ENCODE peak calls at places on chromosomes 16 and 17, in four cellular contexts. H is tibial artery; K is fibroblast of lung; E is CD4-positive, alpha-beta T cell. L is an unnamed sample.

GRCh38 chr17:42288078-42288984 is at the start of gene STAT5A:
- DNase-seq in K (peak), E (peak), H (peak), L (peak)

GRCh38 chr17:28330671-28331070 is 4.6 kb downstream of the IFT20 start:
- DNase-seq in H (no peak), E (no peak), K (no peak), L (no peak)

GRCh38 chr17:74361613-74362391 is at the start of gene BTBD17:
- DNase-seq in K (no peak), E (peak), H (no peak), L (peak)

GRCh38 chr16:27539636-27540035 is 10.1 kb downstream of the GTF3C1 start:
- DNase-seq in H (no peak), E (no peak), K (no peak), L (no peak)

GRCh38 chr17:1485311-1485747 is 7.2 kb downstream of the MYO1C start:
- DNase-seq in K (no peak), H (no peak), E (no peak), L (no peak)

GRCh38 chr17:77083547-77083946 is 57.2 kb upstream of the SEC14L1 start:
- DNase-seq in K (no peak), E (no peak), H (no peak), L (no peak)

GRCh38 chr16:53434436-53435065 is at the start of gene RBL2:
- DNase-seq in H (peak), E (peak), K (peak), L (peak)

GRCh38 chr17:46929413-46929812 is 6.5 kb downstream of the GOSR2 start:
- DNase-seq in K (peak), H (no peak), E (no peak), L (no peak)

GRCh38 chr17:74199306-74200092 is 4.0 kb upstream of the RPL38 start:
- DNase-seq in K (peak), E (peak), H (peak), L (peak)

GRCh38 chr16:85222151-85222863 is 110.0 kb upstream of the CIBAR2 start:
- DNase-seq in H (no peak), E (no peak), K (no peak), L (no peak)

GRCh38 chr16:69932228-69932627 is 18.9 kb upstream of the CLEC18A start:
- DNase-seq in K (no peak), H (no peak), E (no peak), L (peak)

GRCh38 chr16:180921-181667 is 835 bp downstream of the HBQ1 start:
- DNase-seq in K (peak), H (peak), E (peak), L (peak)

GRCh38 chr17:71779482-71779881 is 341.3 kb upstream of the SOX9 start:
- DNase-seq in K (no peak), H (no peak), E (no peak), L (no peak)

GRCh38 chr16:48117217-48118105 is 38.3 kb downstream of the ABCC12 start:
- DNase-seq in E (peak), K (no peak), H (no peak), L (no peak)

GRCh38 chr17:4947411-4948165 is 742 bp downstream of the PFN1 start:
- DNase-seq in H (peak), E (peak), K (peak), L (peak)

GRCh38 chr16:87067890-87068289 is 249.3 kb downstream of the C16orf95 start:
- DNase-seq in E (no peak), H (no peak), K (no peak), L (no peak)

GRCh38 chr16:31253642-31254045 is 6.1 kb upstream of the ITGAM start:
- DNase-seq in H (peak), K (no peak), E (no peak), L (no peak)

GRCh38 chr16:66130296-66130910 is 236.1 kb upstream of the CDH5 start:
- DNase-seq in K (peak), E (no peak), H (no peak), L (no peak)

GRCh38 chr17:2903193-2903974 is 107.1 kb downstream of the RAP1GAP2 start:
- DNase-seq in K (no peak), H (no peak), E (no peak), L (no peak)

GRCh38 chr17:50785126-50785525 is 17.8 kb upstream of the ANKRD40CL start:
- DNase-seq in E (no peak), H (no peak), K (no peak), L (no peak)

GRCh38 chr16:69934044-69934443 is 17.1 kb upstream of the CLEC18A start:
- DNase-seq in E (no peak), K (no peak), H (no peak), L (no peak)

GRCh38 chr17:75417054-75417453 is 11.6 kb upstream of the GRB2 start:
- DNase-seq in K (no peak), E (no peak), H (no peak), L (no peak)

GRCh38 chr17:1882836-1883235 is 53.0 kb downstream of the RPA1 start:
- DNase-seq in E (no peak), K (peak), H (no peak), L (no peak)

GRCh38 chr16:67397451-67397801 is 4.1 kb upstream of the TPPP3 start:
- DNase-seq in H (no peak), E (no peak), K (no peak), L (no peak)

GRCh38 chr16:89909777-89910716 is 8.6 kb upstream of the MC1R start:
- DNase-seq in H (peak), K (peak), E (peak), L (peak)
- H3K27ac ChIP-seq in H (no peak), K (no peak), E (no peak), L (peak)

GRCh38 chr16:57151369-57151768 is 34.5 kb downstream of the PSME3IP1 start:
- DNase-seq in K (no peak), H (no peak), E (no peak), L (no peak)

GRCh38 chr16:57147381-57148191 is 38.3 kb downstream of the PSME3IP1 start:
- DNase-seq in K (peak), H (no peak), E (no peak), L (no peak)

GRCh38 chr16:57148481-57148880 is 37.4 kb downstream of the PSME3IP1 start:
- DNase-seq in K (no peak), H (no peak), E (no peak), L (no peak)

GRCh38 chr16:57150682-57151330 is 35.0 kb downstream of the PSME3IP1 start:
- DNase-seq in K (peak), H (no peak), E (no peak), L (no peak)

GRCh38 chr16:57149391-57149790 is 36.4 kb downstream of the PSME3IP1 start:
- DNase-seq in K (no peak), E (no peak), H (no peak), L (no peak)
- H3K27ac ChIP-seq in K (no peak), E (no peak), H (no peak), L (no peak)

GRCh38 chr17:39027037-39027436 is 59.8 kb upstream of the FBXO47 start:
- DNase-seq in H (peak), K (peak), E (no peak), L (no peak)
- H3K27ac ChIP-seq in H (no peak), K (no peak), E (no peak), L (no peak)

GRCh38 chr17:35241520-35241919 is 1.4 kb upstream of the SLFN5 start:
- DNase-seq in K (no peak), E (peak), H (no peak), L (no peak)
- H3K27ac ChIP-seq in K (no peak), E (peak), H (no peak), L (no peak)

L was measured in caudate nucleus.